ENCODE peak calls at places on chromosomes 6 and 20, in nine cellular contexts. R is A549, E is OCI-LY7, Z is mammary epithelial cell, L is breast epithelium, K is heart left ventricle, N is stomach, C is left lung, W is pancreas. T is an unnamed sample. For H3K4me1, the result is how much of the 10 kb centered on the place peaks cover.

GRCh38 chr20:62361799-62362589 is 5.1 kb downstream of the LAMA5 start:
- DNase-seq in E (no peak), W (peak), L (no peak), C (peak), R (no peak), Z (no peak), K (peak), N (no peak), T (no peak)

GRCh38 chr6:168699631-168700315 is 258.8 kb downstream of the SMOC2 start:
- DNase-seq in K (no peak), N (no peak), Z (no peak), L (no peak), C (no peak), W (no peak), R (no peak), E (no peak), T (no peak)

GRCh38 chr6:30826961-30827342 is 57.4 kb upstream of the DDR1 start:
- DNase-seq in C (peak), N (peak), E (no peak), W (no peak), R (no peak), K (no peak), Z (peak), L (no peak), T (no peak)

GRCh38 chr6:128465368-128466343 is 54.7 kb downstream of the PTPRK start:
- DNase-seq in Z (no peak), E (no peak), R (no peak), L (no peak), W (no peak), C (no peak), N (no peak), K (no peak), T (no peak)

GRCh38 chr6:71347119-71347518 is 58.5 kb downstream of the OGFRL1 start:
- DNase-seq in W (no peak), C (no peak), K (no peak), Z (no peak), R (no peak), E (no peak), L (no peak), N (no peak), T (no peak)

GRCh38 chr6:31580807-31581437 is 1.3 kb downstream of the LTB start:
- DNase-seq in E (peak), W (peak), R (peak), L (peak), Z (peak), C (peak), N (peak), K (peak), T (no peak)

GRCh38 chr6:148423601-148424270 is 81.1 kb downstream of the SASH1 start:
- DNase-seq in E (peak), W (no peak), C (no peak), K (no peak), Z (no peak), L (no peak), R (no peak), N (no peak), T (no peak)

GRCh38 chr20:51460569-51461265 is 81.8 kb downstream of the NFATC2 start:
- DNase-seq in Z (no peak), E (peak), R (no peak), K (no peak), N (no peak), C (no peak), W (no peak), L (no peak), T (no peak)

GRCh38 chr6:13794184-13794583 is 20.2 kb downstream of the MCUR1 start:
- DNase-seq in R (no peak), N (no peak), C (no peak), W (no peak), K (no peak), L (no peak), Z (peak), E (no peak), T (no peak)

GRCh38 chr6:101276066-101276465 is 117.4 kb upstream of the GRIK2 start:
- DNase-seq in K (no peak), W (no peak), Z (no peak), N (no peak), E (no peak), C (no peak), R (no peak), L (no peak), T (no peak)

GRCh38 chr6:72975346-72975745 is 249.9 kb downstream of the KHDC1L start:
- DNase-seq in W (no peak), C (no peak), E (no peak), R (no peak), L (no peak), N (no peak), K (no peak), Z (no peak), T (no peak)

GRCh38 chr6:134077301-134077700 is 24.9 kb upstream of the SLC2A12 start:
- DNase-seq in C (no peak), N (no peak), K (no peak), R (no peak), L (no peak), W (no peak), E (no peak), Z (no peak), T (no peak)

GRCh38 chr20:31760457-31761240 is 21.6 kb downstream of the TPX2 start:
- DNase-seq in W (no peak), C (no peak), Z (no peak), R (no peak), K (no peak), E (no peak), L (no peak), N (no peak), T (no peak)

DNA sequence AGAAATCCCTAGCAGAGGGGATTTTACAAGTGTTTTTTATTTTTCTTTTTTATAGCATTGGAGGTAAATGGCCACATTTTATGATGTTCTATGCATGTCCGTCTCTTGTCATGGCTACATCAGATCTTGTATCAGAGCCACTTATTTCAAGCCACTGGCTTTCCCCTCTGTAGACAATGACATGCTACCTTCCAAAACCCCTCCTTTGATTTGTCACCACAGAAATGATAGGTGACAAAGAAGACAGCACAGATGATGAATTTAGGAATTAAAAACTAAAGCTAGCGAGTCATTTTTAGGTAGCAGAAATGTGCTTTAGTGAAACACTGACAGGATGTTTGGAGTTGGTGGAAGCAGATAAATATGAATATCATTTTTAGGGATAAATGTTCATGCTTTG is 20.8 kb downstream of the PLCB1 start:
- DNase-seq in K (no peak), Z (no peak), W (no peak), C (no peak), E (no peak), R (no peak), L (no peak), N (no peak), T (no peak)
- H3K4me1 ChIP-seq in K (half or more), Z (under half), W (under half), C (half or more), E (under half), R (under half), L (under half), N (under half), T (under half)

DNA sequence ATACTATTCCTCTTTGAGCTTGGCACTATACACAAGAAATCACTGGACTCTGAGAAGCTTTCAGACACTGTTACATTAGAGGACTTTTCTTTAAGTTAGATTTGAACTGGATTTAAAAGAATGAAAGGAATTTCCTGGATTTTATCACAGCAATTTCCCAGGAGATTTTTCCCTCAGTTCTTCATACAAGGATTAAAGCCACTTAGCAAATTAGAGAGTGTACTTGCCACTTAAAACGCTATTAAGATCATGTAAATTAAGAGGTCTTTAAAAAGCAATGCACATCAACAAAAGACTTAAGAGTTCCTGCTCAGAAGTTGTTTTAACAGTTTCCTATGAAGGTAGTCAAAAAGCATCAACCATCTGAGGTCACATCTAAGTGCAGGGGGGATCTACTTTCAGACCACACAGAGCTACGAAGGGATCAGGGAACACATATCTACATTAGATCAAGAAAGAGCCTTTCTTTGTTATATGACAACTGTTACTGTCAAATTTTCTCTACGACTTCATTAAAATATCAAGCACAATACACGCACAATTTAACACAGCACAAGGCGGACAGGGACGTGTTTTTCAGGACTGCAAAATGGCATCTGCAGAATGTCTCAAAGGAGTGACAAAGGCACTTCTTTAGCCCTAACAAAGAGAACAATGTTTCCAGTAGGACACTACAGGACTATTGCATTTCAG is 65.8 kb downstream of the EPB41L2 start:
- DNase-seq in K (no peak), C (no peak), N (no peak), L (no peak), E (no peak), R (no peak), Z (no peak), W (no peak), T (no peak)
- H3K4me1 ChIP-seq in K (under half), C (under half), N (under half), L (under half), E (under half), R (under half), Z (under half), W (under half), T (under half)

GRCh38 chr6:75611011-75611701 is 9.5 kb downstream of the SENP6 start:
- DNase-seq in L (no peak), Z (no peak), R (no peak), W (no peak), K (no peak), E (no peak), N (no peak), C (no peak), T (no peak)

GRCh38 chr6:75608304-75608703 is 6.6 kb downstream of the SENP6 start:
- DNase-seq in E (no peak), W (no peak), Z (no peak), R (no peak), K (no peak), C (no peak), L (no peak), N (no peak), T (no peak)

GRCh38 chr6:75609639-75610590 is 8.2 kb downstream of the SENP6 start:
- DNase-seq in E (no peak), C (no peak), N (no peak), L (no peak), R (no peak), Z (peak), W (no peak), K (no peak), T (no peak)

GRCh38 chr6:75611702-75612375 is 10.2 kb downstream of the SENP6 start:
- DNase-seq in R (no peak), N (no peak), K (no peak), L (no peak), W (no peak), C (no peak), E (no peak), Z (peak), T (no peak)

GRCh38 chr6:75608955-75609533 is 7.4 kb downstream of the SENP6 start:
- DNase-seq in L (no peak), Z (no peak), K (no peak), E (peak), C (no peak), R (no peak), W (no peak), N (no peak), T (no peak)
- H3K4me1 ChIP-seq in L (under half), Z (under half), K (half or more), E (half or more), C (half or more), R (under half), W (under half), N (half or more), T (under half)

GRCh38 chr6:374956-375355 is 16.6 kb upstream of the IRF4 start:
- DNase-seq in L (no peak), E (no peak), W (no peak), R (no peak), C (no peak), Z (no peak), N (no peak), K (no peak), T (no peak)
- H3K4me1 ChIP-seq in L (under half), E (half or more), W (under half), R (under half), C (under half), Z (under half), N (under half), K (under half), T (under half)

GRCh38 chr20:35006009-35006408 is 50.3 kb downstream of the MYH7B start:
- DNase-seq in E (no peak), W (no peak), R (no peak), C (peak), K (no peak), N (no peak), L (peak), Z (no peak), T (no peak)

GRCh38 chr20:35008411-35009342 is 53.0 kb downstream of the MYH7B start:
- DNase-seq in E (no peak), W (peak), L (no peak), N (peak), Z (no peak), K (no peak), C (no peak), R (no peak), T (no peak)

GRCh38 chr20:35007413-35007812 is 51.7 kb downstream of the MYH7B start:
- DNase-seq in W (no peak), K (no peak), E (no peak), Z (no peak), C (no peak), N (no peak), R (no peak), L (no peak), T (no peak)

GRCh38 chr20:35006531-35006971 is 50.9 kb downstream of the MYH7B start:
- DNase-seq in Z (no peak), L (no peak), K (peak), R (no peak), C (peak), E (no peak), W (peak), N (no peak), T (no peak)

DNA sequence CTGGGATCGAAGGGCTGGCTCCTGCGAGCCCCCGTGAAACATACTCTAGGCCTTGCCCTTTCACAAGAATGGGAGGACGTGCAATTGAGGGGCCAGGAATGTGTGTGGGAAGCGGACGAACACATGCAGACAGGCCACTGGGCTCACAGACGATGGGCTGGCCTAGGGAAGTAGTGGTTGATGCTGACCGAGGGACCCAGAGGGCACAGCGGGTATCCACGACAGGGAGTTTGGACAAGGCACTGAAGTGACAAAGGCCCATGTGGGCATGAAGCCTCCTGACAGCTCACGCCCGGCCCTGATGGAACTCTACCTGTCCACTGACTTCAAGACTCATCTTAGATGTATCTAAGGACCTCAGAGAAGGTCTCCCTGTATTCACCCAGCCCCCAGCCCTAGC is 52.2 kb downstream of the MYH7B start:
- DNase-seq in L (no peak), R (no peak), W (no peak), K (no peak), N (no peak), C (peak), Z (no peak), E (no peak), T (no peak)
- H3K4me1 ChIP-seq in L (under half), R (under half), W (under half), K (under half), N (under half), C (under half), Z (under half), E (under half), T (under half)

DNA sequence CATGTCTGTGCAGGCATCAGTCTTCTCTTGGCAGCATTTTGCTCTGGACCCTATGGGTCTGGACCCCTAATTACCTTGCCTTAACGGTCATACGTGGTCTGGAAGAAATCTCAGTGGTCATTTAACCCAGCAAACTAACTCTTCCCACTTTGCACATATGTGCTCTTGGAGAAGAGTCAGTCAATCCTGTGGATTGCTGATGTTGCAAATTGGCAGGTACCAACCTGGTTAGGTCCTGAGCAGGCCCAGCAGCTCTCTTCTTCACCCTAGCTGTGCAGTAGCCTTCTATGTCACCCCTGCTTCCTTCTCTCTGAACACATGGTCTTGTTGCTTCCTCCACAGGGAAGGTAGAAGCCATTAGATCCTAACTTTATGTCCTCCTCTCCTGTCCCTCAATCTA is 1.6 kb downstream of the CEP43 start:
- DNase-seq in R (no peak), E (peak), W (no peak), L (no peak), Z (no peak), N (no peak), C (no peak), K (no peak), T (no peak)
- H3K4me1 ChIP-seq in R (under half), E (under half), W (under half), L (under half), Z (under half), N (under half), C (under half), K (under half), T (under half)

GRCh38 chr6:161035981-161036263 is 44.4 kb downstream of the MAP3K4 start:
- DNase-seq in C (no peak), L (no peak), Z (no peak), K (no peak), E (no peak), W (no peak), R (no peak), N (no peak), T (no peak)
- H3K4me1 ChIP-seq in C (under half), L (under half), Z (half or more), K (under half), E (under half), W (under half), R (under half), N (under half), T (under half)

GRCh38 chr20:43926287-43926686 is 11.6 kb downstream of the TOX2 start:
- DNase-seq in L (no peak), W (no peak), E (no peak), C (no peak), K (no peak), N (no peak), R (no peak), Z (no peak), T (no peak)
- H3K4me1 ChIP-seq in L (under half), W (under half), E (under half), C (under half), K (under half), N (under half), R (under half), Z (under half), T (under half)

GRCh38 chr6:33428219-33428890 is 8.5 kb downstream of the SYNGAP1 start:
- DNase-seq in Z (peak), E (peak), K (no peak), L (no peak), C (no peak), R (peak), W (no peak), N (no peak), T (peak)
- H3K4me1 ChIP-seq in Z (under half), E (half or more), K (half or more), L (under half), C (half or more), R (under half), W (under half), N (half or more), T (under half)